ENCODE peak calls at places on chromosomes 11 and 22, in seven cellular contexts. One of them, this sample, is unnamed.

GRCh38 chr11:104410336-104410735 is 246.4 kb upstream of the PDGFD start:
- DNase-seq in kidney: no peak
- DNase-seq in spleen: no peak
- DNase-seq in colonic mucosa: no peak
- DNase-seq in RWPE2: no peak
- DNase-seq in A549: no peak
- DNase-seq in prostate gland: no peak
- DNase-seq in this sample: no peak

GRCh38 chr11:113715273-113715672 is 9.2 kb upstream of the TMPRSS5 start:
- DNase-seq in kidney: no peak
- DNase-seq in spleen: no peak
- DNase-seq in colonic mucosa: no peak
- DNase-seq in RWPE2: no peak
- DNase-seq in A549: no peak
- DNase-seq in prostate gland: no peak
- DNase-seq in this sample: no peak

GRCh38 chr11:62081378-62082291 is 42.2 kb upstream of the INCENP start:
- DNase-seq in kidney: peak; percentile 85
- DNase-seq in spleen: peak; percentile 94
- DNase-seq in colonic mucosa: peak; percentile 83
- DNase-seq in RWPE2: no peak
- DNase-seq in A549: peak; percentile 72
- DNase-seq in prostate gland: peak; percentile 69
- DNase-seq in this sample: peak; percentile 76

GRCh38 chr11:91946397-91947090 is 278.1 kb upstream of the FAT3 start:
- DNase-seq in kidney: no peak
- DNase-seq in spleen: no peak
- DNase-seq in colonic mucosa: no peak
- DNase-seq in RWPE2: no peak
- DNase-seq in A549: no peak
- DNase-seq in prostate gland: no peak
- DNase-seq in this sample: no peak

GRCh38 chr11:111463276-111463675 is 48.9 kb downstream of the BTG4 start:
- DNase-seq in kidney: no peak
- DNase-seq in spleen: no peak
- DNase-seq in colonic mucosa: no peak
- DNase-seq in RWPE2: no peak
- DNase-seq in A549: no peak
- DNase-seq in prostate gland: no peak
- DNase-seq in this sample: no peak

GRCh38 chr11:78742430-78742829 is 167.8 kb upstream of the NARS2 start:
- DNase-seq in kidney: peak; percentile 79
- DNase-seq in spleen: no peak
- DNase-seq in colonic mucosa: peak; percentile 89
- DNase-seq in RWPE2: no peak
- DNase-seq in A549: no peak
- DNase-seq in prostate gland: peak; percentile 85
- DNase-seq in this sample: peak; percentile 97

GRCh38 chr11:127074151-127074761 is 73.7 kb upstream of the KIRREL3 start:
- DNase-seq in kidney: no peak
- DNase-seq in spleen: no peak
- DNase-seq in colonic mucosa: peak; percentile 37
- DNase-seq in RWPE2: no peak
- DNase-seq in A549: peak; percentile 77
- DNase-seq in prostate gland: no peak
- DNase-seq in this sample: no peak

GRCh38 chr22:17013396-17014100 is 5.5 kb upstream of the GAB4 start:
- DNase-seq in kidney: no peak
- DNase-seq in spleen: no peak
- DNase-seq in colonic mucosa: no peak
- DNase-seq in RWPE2: no peak
- DNase-seq in A549: no peak
- DNase-seq in prostate gland: no peak
- DNase-seq in this sample: no peak

GRCh38 chr11:36006556-36006955 is 62.7 kb downstream of the LDLRAD3 start:
- DNase-seq in kidney: no peak
- DNase-seq in spleen: no peak
- DNase-seq in colonic mucosa: no peak
- DNase-seq in RWPE2: no peak
- DNase-seq in A549: no peak
- DNase-seq in prostate gland: no peak
- DNase-seq in this sample: no peak

GRCh38 chr22:50656122-50657070 is 16.2 kb upstream of the SHANK3 start:
- DNase-seq in kidney: peak; percentile 82
- DNase-seq in spleen: peak; percentile 83
- DNase-seq in colonic mucosa: no peak
- DNase-seq in RWPE2: no peak
- DNase-seq in A549: peak; percentile 47
- DNase-seq in prostate gland: no peak
- DNase-seq in this sample: peak; percentile 20

GRCh38 chr11:115999437-115999836 is 495.2 kb upstream of the CADM1 start:
- DNase-seq in kidney: no peak
- DNase-seq in spleen: no peak
- DNase-seq in colonic mucosa: no peak
- DNase-seq in RWPE2: no peak
- DNase-seq in A549: no peak
- DNase-seq in prostate gland: no peak
- DNase-seq in this sample: no peak

DNA sequence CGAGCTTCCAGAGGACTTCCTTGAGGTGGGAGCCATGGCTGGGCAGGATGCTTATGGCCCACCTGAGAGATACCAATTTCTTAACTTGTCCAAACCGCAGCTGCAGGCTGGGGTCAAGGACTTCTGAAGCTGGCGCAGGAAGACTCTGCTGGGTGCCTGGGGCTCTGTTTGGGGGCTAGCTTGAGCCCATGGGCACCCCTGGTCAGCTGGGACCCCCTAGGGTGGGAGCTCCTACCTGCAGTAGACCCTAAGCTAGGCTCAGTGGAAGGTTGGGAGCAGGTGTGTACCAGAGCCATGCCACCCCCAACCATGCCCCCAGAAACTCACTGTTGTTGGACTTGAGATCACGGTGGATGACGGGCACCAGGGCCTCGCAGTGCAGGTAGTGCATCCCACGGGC is 1.3 kb downstream of the MAP3K11 start:
- DNase-seq in kidney: no peak
- DNase-seq in spleen: peak; percentile 78
- DNase-seq in colonic mucosa: no peak
- DNase-seq in RWPE2: no peak
- DNase-seq in A549: no peak
- DNase-seq in prostate gland: no peak
- DNase-seq in this sample: no peak
- H3K4me1 ChIP-seq in kidney: peaks cover 50% of the 10 kb centered on the region
- H3K4me1 ChIP-seq in spleen: peaks cover 63% of the 10 kb centered on the region
- H3K4me1 ChIP-seq in colonic mucosa: peaks cover 36% of the 10 kb centered on the region
- H3K4me1 ChIP-seq in RWPE2: no peaks in the 10 kb centered on the region
- H3K4me1 ChIP-seq in A549: peaks cover 45% of the 10 kb centered on the region
- H3K4me1 ChIP-seq in prostate gland: peaks cover 38% of the 10 kb centered on the region
- H3K4me1 ChIP-seq in this sample: peaks cover 56% of the 10 kb centered on the region

DNA sequence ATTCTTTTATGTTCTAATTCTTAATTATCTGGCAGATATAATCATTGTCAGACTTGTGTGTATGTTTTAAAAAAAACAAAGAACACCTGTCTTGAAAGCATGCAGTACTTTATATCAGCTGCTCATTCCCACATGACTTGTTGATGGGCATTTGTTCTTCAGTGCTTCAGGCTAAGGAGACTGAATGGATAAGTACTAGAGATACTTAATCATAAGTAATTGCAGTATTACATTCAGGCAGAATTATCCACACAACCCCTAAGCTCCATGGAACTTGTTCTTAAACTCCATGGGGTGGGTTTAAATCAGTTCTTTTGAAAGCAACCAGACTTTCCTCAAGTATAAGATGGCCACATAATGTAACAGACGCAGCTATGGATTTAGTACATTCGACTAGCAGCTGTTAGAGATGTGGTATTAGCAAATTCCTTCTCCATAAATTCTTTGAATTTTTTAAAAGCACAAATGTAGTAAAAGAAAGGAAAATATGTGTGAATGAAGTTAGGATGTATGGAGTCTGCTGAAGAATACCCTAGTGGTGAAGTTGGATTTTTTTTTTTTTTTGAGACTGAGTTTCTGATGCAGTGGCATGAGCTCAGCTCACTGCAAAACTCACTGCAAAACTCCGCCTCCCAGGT is 3.0 kb downstream of the JAM3 start:
- DNase-seq in kidney: no peak
- DNase-seq in spleen: no peak
- DNase-seq in colonic mucosa: no peak
- DNase-seq in RWPE2: no peak
- DNase-seq in A549: no peak
- DNase-seq in prostate gland: no peak
- DNase-seq in this sample: no peak
- TF ChIP-seq CTCF in kidney: no peak
- TF ChIP-seq CTCF in spleen: no peak
- TF ChIP-seq CTCF in colonic mucosa: no peak
- TF ChIP-seq CTCF in RWPE2: no peak
- TF ChIP-seq CTCF in A549: no peak
- TF ChIP-seq CTCF in prostate gland: no peak
- TF ChIP-seq CTCF in this sample: no peak

GRCh38 chr22:35541254-35541748 is 670 bp downstream of the RASD2 start:
- DNase-seq in kidney: no peak
- DNase-seq in spleen: no peak
- DNase-seq in colonic mucosa: no peak
- DNase-seq in RWPE2: no peak
- DNase-seq in A549: no peak
- DNase-seq in prostate gland: no peak
- DNase-seq in this sample: peak; percentile 43
- H3K27ac ChIP-seq in kidney: no peak overlapping the region
- H3K27ac ChIP-seq in spleen: no peak overlapping the region
- H3K27ac ChIP-seq in colonic mucosa: no peak overlapping the region
- H3K27ac ChIP-seq in RWPE2: no peak overlapping the region
- H3K27ac ChIP-seq in A549: peak overlapping the region; percentile 92
- H3K27ac ChIP-seq in prostate gland: peak overlapping the region; percentile 77
- H3K27ac ChIP-seq in this sample: no peak overlapping the region

GRCh38 chr22:42645938-42646568 is 3.1 kb downstream of the CYB5R3 start:
- DNase-seq in kidney: no peak
- DNase-seq in spleen: no peak
- DNase-seq in colonic mucosa: peak; percentile 71
- DNase-seq in RWPE2: no peak
- DNase-seq in A549: no peak
- DNase-seq in prostate gland: peak; percentile 57
- DNase-seq in this sample: peak; percentile 52
- H3K4me1 ChIP-seq in kidney: peaks cover 49% of the 10 kb centered on the region
- H3K4me1 ChIP-seq in spleen: peaks cover 67% of the 10 kb centered on the region
- H3K4me1 ChIP-seq in colonic mucosa: peaks cover 47% of the 10 kb centered on the region
- H3K4me1 ChIP-seq in RWPE2: peaks cover 22% of the 10 kb centered on the region
- H3K4me1 ChIP-seq in A549: peaks cover 33% of the 10 kb centered on the region
- H3K4me1 ChIP-seq in prostate gland: peaks cover 45% of the 10 kb centered on the region
- H3K4me1 ChIP-seq in this sample: peaks cover 55% of the 10 kb centered on the region

GRCh38 chr11:95138448-95138847 is 48.8 kb downstream of the ENDOD1 start:
- DNase-seq in kidney: no peak
- DNase-seq in spleen: no peak
- DNase-seq in colonic mucosa: no peak
- DNase-seq in RWPE2: no peak
- DNase-seq in A549: no peak
- DNase-seq in prostate gland: no peak
- DNase-seq in this sample: no peak
- TF ChIP-seq CTCF in kidney: peak; percentile 32
- TF ChIP-seq CTCF in spleen: no peak
- TF ChIP-seq CTCF in colonic mucosa: peak; percentile 11
- TF ChIP-seq CTCF in RWPE2: no peak
- TF ChIP-seq CTCF in A549: no peak
- TF ChIP-seq CTCF in prostate gland: peak; percentile 7
- TF ChIP-seq CTCF in this sample: peak; percentile 49

GRCh38 chr11:89491141-89491690 is at the start of gene NOX4:
- DNase-seq in kidney: peak; percentile 80
- DNase-seq in spleen: peak; percentile 75
- DNase-seq in colonic mucosa: no peak
- DNase-seq in RWPE2: peak; percentile 31
- DNase-seq in A549: no peak
- DNase-seq in prostate gland: no peak
- DNase-seq in this sample: peak; percentile 5
- H3K27ac ChIP-seq in kidney: peak within 1 kb of the TSS; percentile 81
- H3K27ac ChIP-seq in spleen: no peak within 1 kb of the TSS
- H3K27ac ChIP-seq in colonic mucosa: no peak within 1 kb of the TSS
- H3K27ac ChIP-seq in RWPE2: no peak within 1 kb of the TSS
- H3K27ac ChIP-seq in A549: no peak within 1 kb of the TSS
- H3K27ac ChIP-seq in prostate gland: no peak within 1 kb of the TSS
- H3K27ac ChIP-seq in this sample: no peak within 1 kb of the TSS

GRCh38 chr11:73971175-73971719 is 11.4 kb downstream of the UCP2 start:
- DNase-seq in kidney: peak; percentile 26
- DNase-seq in spleen: peak; percentile 67
- DNase-seq in colonic mucosa: no peak
- DNase-seq in RWPE2: no peak
- DNase-seq in A549: no peak
- DNase-seq in prostate gland: no peak
- DNase-seq in this sample: no peak

GRCh38 chr11:73968356-73968966 is 14.2 kb downstream of the UCP2 start:
- DNase-seq in kidney: no peak
- DNase-seq in spleen: peak; percentile 70
- DNase-seq in colonic mucosa: no peak
- DNase-seq in RWPE2: no peak
- DNase-seq in A549: no peak
- DNase-seq in prostate gland: no peak
- DNase-seq in this sample: no peak

GRCh38 chr11:73969991-73970800 is 12.4 kb downstream of the UCP2 start:
- DNase-seq in kidney: peak; percentile 53
- DNase-seq in spleen: peak; percentile 83
- DNase-seq in colonic mucosa: no peak
- DNase-seq in RWPE2: no peak
- DNase-seq in A549: no peak
- DNase-seq in prostate gland: no peak
- DNase-seq in this sample: no peak

GRCh38 chr11:73972187-73972586 is 10.5 kb downstream of the UCP2 start:
- DNase-seq in kidney: peak; percentile 2
- DNase-seq in spleen: peak; percentile 58
- DNase-seq in colonic mucosa: no peak
- DNase-seq in RWPE2: no peak
- DNase-seq in A549: no peak
- DNase-seq in prostate gland: no peak
- DNase-seq in this sample: no peak

DNA sequence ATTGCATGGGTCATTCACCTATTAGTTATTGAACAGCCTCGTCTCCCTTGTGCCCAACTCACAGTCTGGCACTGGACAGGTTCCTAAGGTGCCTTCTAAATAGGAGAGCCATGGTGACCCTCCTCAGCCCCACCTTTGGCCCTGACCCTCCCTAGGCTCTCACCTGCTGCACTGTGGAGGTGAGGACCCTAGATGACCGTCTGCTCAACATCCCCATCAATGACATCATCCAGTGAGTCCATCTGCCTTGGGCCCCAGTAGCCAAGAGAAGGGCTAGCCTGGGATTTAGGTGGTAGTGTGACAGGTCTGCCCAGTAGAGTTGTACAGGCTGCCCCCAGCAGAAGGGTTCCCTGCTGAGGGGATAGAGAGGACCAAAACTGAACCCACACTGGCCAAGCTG is 13.6 kb downstream of the UCP2 start:
- DNase-seq in kidney: no peak
- DNase-seq in spleen: peak; percentile 38
- DNase-seq in colonic mucosa: no peak
- DNase-seq in RWPE2: no peak
- DNase-seq in A549: no peak
- DNase-seq in prostate gland: no peak
- DNase-seq in this sample: no peak
- H3K4me1 ChIP-seq in kidney: peaks cover 2% of the 10 kb centered on the region
- H3K4me1 ChIP-seq in spleen: peaks cover 41% of the 10 kb centered on the region
- H3K4me1 ChIP-seq in colonic mucosa: peaks cover 7% of the 10 kb centered on the region
- H3K4me1 ChIP-seq in RWPE2: no peaks in the 10 kb centered on the region
- H3K4me1 ChIP-seq in A549: peaks cover 8% of the 10 kb centered on the region
- H3K4me1 ChIP-seq in prostate gland: no peaks in the 10 kb centered on the region
- H3K4me1 ChIP-seq in this sample: peaks cover 22% of the 10 kb centered on the region

GRCh38 chr11:34565417-34566208 is 52.0 kb upstream of the ELF5 start:
- DNase-seq in kidney: no peak
- DNase-seq in spleen: no peak
- DNase-seq in colonic mucosa: peak; percentile 39
- DNase-seq in RWPE2: no peak
- DNase-seq in A549: peak; percentile 37
- DNase-seq in prostate gland: no peak
- DNase-seq in this sample: no peak
- TF ChIP-seq CTCF in kidney: no peak
- TF ChIP-seq CTCF in spleen: no peak
- TF ChIP-seq CTCF in colonic mucosa: peak; percentile 48
- TF ChIP-seq CTCF in RWPE2: peak; percentile 13
- TF ChIP-seq CTCF in A549: peak; percentile 48
- TF ChIP-seq CTCF in prostate gland: no peak
- TF ChIP-seq CTCF in this sample: no peak

GRCh38 chr11:130828741-130829140 is 87.5 kb downstream of the SNX19 start:
- DNase-seq in kidney: no peak
- DNase-seq in spleen: no peak
- DNase-seq in colonic mucosa: no peak
- DNase-seq in RWPE2: no peak
- DNase-seq in A549: no peak
- DNase-seq in prostate gland: no peak
- DNase-seq in this sample: no peak
- H3K27ac ChIP-seq in kidney: no peak overlapping the region
- H3K27ac ChIP-seq in spleen: no peak overlapping the region
- H3K27ac ChIP-seq in colonic mucosa: no peak overlapping the region
- H3K27ac ChIP-seq in RWPE2: no peak overlapping the region
- H3K27ac ChIP-seq in A549: peak overlapping the region; percentile 18
- H3K27ac ChIP-seq in prostate gland: no peak overlapping the region
- H3K27ac ChIP-seq in this sample: no peak overlapping the region

This sample was measured in thyroid gland.